ENCODE peak calls at places on chromosome 3, in four cellular contexts. One of them, this sample, is unnamed.
A peak's percentile ranks its signal among the peaks of the same experiment; 100 is the strongest.

GRCh38 chr3:111582114-111582461 is 13.1 kb downstream of the ZBED2 start:
- DNase-seq in suprapubic skin: no peak
- DNase-seq in transverse colon: no peak
- DNase-seq in esophagus muscularis mucosa: no peak
- DNase-seq in this sample: no peak

GRCh38 chr3:38331257-38332022 is 15.1 kb upstream of the XYLB start:
- DNase-seq in transverse colon: no peak
- DNase-seq in suprapubic skin: no peak
- DNase-seq in esophagus muscularis mucosa: peak; percentile 37
- DNase-seq in this sample: no peak

GRCh38 chr3:32778389-32778788 is 39.4 kb upstream of the TRIM71 start:
- DNase-seq in esophagus muscularis mucosa: no peak
- DNase-seq in suprapubic skin: no peak
- DNase-seq in transverse colon: no peak
- DNase-seq in this sample: peak; percentile 26

GRCh38 chr3:33538678-33539339 is 98.6 kb upstream of the UBP1 start:
- DNase-seq in esophagus muscularis mucosa: no peak
- DNase-seq in suprapubic skin: no peak
- DNase-seq in transverse colon: no peak
- DNase-seq in this sample: no peak

GRCh38 chr3:133532951-133533350 is 40.5 kb upstream of the CDV3 start:
- DNase-seq in transverse colon: no peak
- DNase-seq in suprapubic skin: no peak
- DNase-seq in esophagus muscularis mucosa: no peak
- DNase-seq in this sample: no peak

GRCh38 chr3:148136816-148137215 is 560.9 kb upstream of the AGTR1 start:
- DNase-seq in suprapubic skin: no peak
- DNase-seq in transverse colon: no peak
- DNase-seq in esophagus muscularis mucosa: no peak
- DNase-seq in this sample: no peak

GRCh38 chr3:45646051-45646585 is 43.1 kb upstream of the SACM1L start:
- DNase-seq in suprapubic skin: no peak
- DNase-seq in transverse colon: peak; percentile 43
- DNase-seq in esophagus muscularis mucosa: no peak
- DNase-seq in this sample: no peak

GRCh38 chr3:168080022-168080421 is 15.7 kb downstream of the GOLIM4 start:
- DNase-seq in esophagus muscularis mucosa: no peak
- DNase-seq in transverse colon: no peak
- DNase-seq in suprapubic skin: no peak
- DNase-seq in this sample: no peak

GRCh38 chr3:116770815-116771450 is 61.4 kb downstream of the TUSC7 start:
- DNase-seq in suprapubic skin: no peak
- DNase-seq in transverse colon: peak; percentile 66
- DNase-seq in esophagus muscularis mucosa: no peak
- DNase-seq in this sample: peak; percentile 78

GRCh38 chr3:117080899-117081298 is 371.3 kb downstream of the TUSC7 start:
- DNase-seq in esophagus muscularis mucosa: no peak
- DNase-seq in suprapubic skin: no peak
- DNase-seq in transverse colon: no peak
- DNase-seq in this sample: no peak

GRCh38 chr3:25420168-25420567 is 7.9 kb upstream of the RARB start:
- DNase-seq in suprapubic skin: no peak
- DNase-seq in esophagus muscularis mucosa: no peak
- DNase-seq in transverse colon: no peak
- DNase-seq in this sample: no peak

GRCh38 chr3:110344897-110345767 is 726.5 kb upstream of the NECTIN3 start:
- DNase-seq in transverse colon: no peak
- DNase-seq in esophagus muscularis mucosa: no peak
- DNase-seq in suprapubic skin: no peak
- DNase-seq in this sample: no peak

GRCh38 chr3:193021506-193022010 is 103.9 kb upstream of the MB21D2 start:
- DNase-seq in esophagus muscularis mucosa: no peak
- DNase-seq in suprapubic skin: no peak
- DNase-seq in transverse colon: no peak
- DNase-seq in this sample: no peak

GRCh38 chr3:156553705-156554356 is 1.1 kb downstream of the SSR3 start:
- DNase-seq in transverse colon: no peak
- DNase-seq in suprapubic skin: no peak
- DNase-seq in esophagus muscularis mucosa: no peak
- DNase-seq in this sample: no peak

GRCh38 chr3:161070980-161071663 is 34.0 kb downstream of the B3GALNT1 start:
- DNase-seq in transverse colon: no peak
- DNase-seq in esophagus muscularis mucosa: no peak
- DNase-seq in suprapubic skin: no peak
- DNase-seq in this sample: no peak

GRCh38 chr3:36227982-36228381 is 152.3 kb upstream of the STAC start:
- DNase-seq in suprapubic skin: no peak
- DNase-seq in transverse colon: no peak
- DNase-seq in esophagus muscularis mucosa: no peak
- DNase-seq in this sample: no peak

GRCh38 chr3:39205131-39205530 is 12.7 kb upstream of the XIRP1 start:
- DNase-seq in suprapubic skin: no peak
- DNase-seq in transverse colon: no peak
- DNase-seq in esophagus muscularis mucosa: no peak
- DNase-seq in this sample: no peak

GRCh38 chr3:10442151-10442795 is 63.1 kb downstream of the ATP2B2 start:
- DNase-seq in esophagus muscularis mucosa: no peak
- DNase-seq in suprapubic skin: no peak
- DNase-seq in transverse colon: no peak
- DNase-seq in this sample: no peak

DNA sequence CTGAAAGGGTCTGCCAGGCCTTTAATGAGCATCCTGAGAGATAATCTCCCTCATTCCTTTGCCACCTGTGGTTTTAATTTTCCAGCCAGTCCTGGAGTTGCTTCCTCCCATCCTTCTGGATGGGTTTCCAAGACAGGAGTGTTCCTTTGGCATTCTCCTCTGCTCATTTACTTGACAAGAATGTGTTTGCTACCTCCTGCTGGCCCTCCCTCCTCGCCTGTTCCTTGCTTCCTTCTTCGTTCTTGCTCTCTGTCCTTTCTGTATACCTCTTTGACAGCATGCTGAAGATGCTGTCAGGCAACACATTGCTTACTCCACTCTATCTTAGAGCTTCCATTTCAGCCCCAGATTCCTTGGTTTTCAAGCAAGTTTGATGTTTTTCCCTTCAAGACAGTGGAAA is 46.0 kb downstream of the ERC2 start:
- DNase-seq in transverse colon: no peak
- DNase-seq in esophagus muscularis mucosa: no peak
- DNase-seq in suprapubic skin: no peak
- DNase-seq in this sample: no peak
- H3K27ac ChIP-seq in transverse colon: no peak overlapping the region
- H3K27ac ChIP-seq in esophagus muscularis mucosa: no peak overlapping the region
- H3K27ac ChIP-seq in suprapubic skin: no peak overlapping the region
- H3K27ac ChIP-seq in this sample: no peak overlapping the region

GRCh38 chr3:16423947-16424673 is 89.4 kb downstream of the RFTN1 start:
- DNase-seq in esophagus muscularis mucosa: no peak
- DNase-seq in suprapubic skin: no peak
- DNase-seq in transverse colon: no peak
- DNase-seq in this sample: no peak

GRCh38 chr3:16425398-16426057 is 88.0 kb downstream of the RFTN1 start:
- DNase-seq in esophagus muscularis mucosa: no peak
- DNase-seq in suprapubic skin: no peak
- DNase-seq in transverse colon: no peak
- DNase-seq in this sample: no peak

GRCh38 chr3:16426665-16427064 is 86.8 kb downstream of the RFTN1 start:
- DNase-seq in transverse colon: no peak
- DNase-seq in esophagus muscularis mucosa: no peak
- DNase-seq in suprapubic skin: no peak
- DNase-seq in this sample: no peak

GRCh38 chr3:16429086-16429485 is 84.4 kb downstream of the RFTN1 start:
- DNase-seq in transverse colon: no peak
- DNase-seq in suprapubic skin: no peak
- DNase-seq in esophagus muscularis mucosa: no peak
- DNase-seq in this sample: no peak

GRCh38 chr3:16427309-16427965 is 86.1 kb downstream of the RFTN1 start:
- DNase-seq in esophagus muscularis mucosa: no peak
- DNase-seq in transverse colon: peak; percentile 14
- DNase-seq in suprapubic skin: no peak
- DNase-seq in this sample: peak; percentile 79
- TF ChIP-seq POLR2AphosphoS5 in esophagus muscularis mucosa: peak; percentile 48
- TF ChIP-seq POLR2AphosphoS5 in transverse colon: peak; percentile 82
- TF ChIP-seq POLR2AphosphoS5 in suprapubic skin: peak; percentile 71
- TF ChIP-seq POLR2AphosphoS5 in this sample: peak; percentile 66

GRCh38 chr3:107429330-107430181 is 52.3 kb downstream of the CCDC54 start:
- DNase-seq in suprapubic skin: peak; percentile 81
- DNase-seq in esophagus muscularis mucosa: no peak
- DNase-seq in transverse colon: peak; percentile 75
- DNase-seq in this sample: peak; percentile 92

GRCh38 chr3:107430214-107431047 is 53.2 kb downstream of the CCDC54 start:
- DNase-seq in suprapubic skin: no peak
- DNase-seq in esophagus muscularis mucosa: no peak
- DNase-seq in transverse colon: peak; percentile 14
- DNase-seq in this sample: no peak

GRCh38 chr3:107426223-107426622 is 49.0 kb downstream of the CCDC54 start:
- DNase-seq in suprapubic skin: no peak
- DNase-seq in transverse colon: no peak
- DNase-seq in esophagus muscularis mucosa: no peak
- DNase-seq in this sample: no peak

GRCh38 chr3:107431048-107431297 is 53.7 kb downstream of the CCDC54 start:
- DNase-seq in esophagus muscularis mucosa: no peak
- DNase-seq in suprapubic skin: no peak
- DNase-seq in transverse colon: peak; percentile 45
- DNase-seq in this sample: peak; percentile 70

DNA sequence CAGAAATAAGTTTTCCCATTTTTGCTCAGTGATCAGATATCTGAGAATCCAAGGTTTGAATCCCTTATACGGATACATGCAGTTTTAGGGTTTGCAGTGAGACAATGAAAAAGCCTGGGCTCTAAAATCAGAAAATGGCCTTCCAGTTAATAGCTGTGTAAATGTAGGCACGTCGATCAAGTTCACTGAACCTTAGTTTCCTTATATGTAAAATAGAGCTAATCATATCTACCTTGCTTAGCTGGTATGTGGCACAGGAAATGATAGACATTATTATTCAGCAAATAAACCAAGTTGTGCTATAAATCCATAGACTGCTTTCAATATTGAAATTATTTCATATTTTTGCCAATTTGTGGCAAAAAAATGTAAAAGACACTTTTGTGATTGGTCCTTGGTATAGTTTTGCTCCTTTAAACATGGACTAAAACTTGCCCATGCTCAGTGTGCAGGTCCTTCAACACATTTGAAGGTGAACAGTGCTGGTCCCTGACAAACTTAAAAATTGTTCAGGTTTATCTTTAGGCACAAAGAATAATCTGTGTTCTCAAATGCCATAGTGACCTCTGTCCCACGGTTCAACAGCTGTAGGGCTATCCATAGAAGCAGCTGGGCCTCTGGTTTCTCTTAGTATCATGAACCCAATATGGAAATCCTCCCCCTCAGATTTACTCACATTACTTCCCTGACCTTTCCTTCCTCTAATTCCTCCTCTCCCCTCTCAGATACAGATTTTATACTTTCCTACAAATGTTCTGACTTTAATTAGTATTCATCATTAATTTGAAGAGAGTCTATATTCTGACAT is 51.0 kb downstream of the CCDC54 start:
- DNase-seq in transverse colon: no peak
- DNase-seq in suprapubic skin: no peak
- DNase-seq in esophagus muscularis mucosa: no peak
- DNase-seq in this sample: no peak
- H3K27ac ChIP-seq in transverse colon: no peak overlapping the region
- H3K27ac ChIP-seq in suprapubic skin: no peak overlapping the region
- H3K27ac ChIP-seq in esophagus muscularis mucosa: no peak overlapping the region
- H3K27ac ChIP-seq in this sample: no peak overlapping the region

GRCh38 chr3:15861163-15861562 is 63.4 kb upstream of the ANKRD28 start:
- DNase-seq in suprapubic skin: no peak
- DNase-seq in esophagus muscularis mucosa: no peak
- DNase-seq in transverse colon: no peak
- DNase-seq in this sample: no peak

GRCh38 chr3:15859507-15860013 is 61.8 kb upstream of the ANKRD28 start:
- DNase-seq in esophagus muscularis mucosa: no peak
- DNase-seq in suprapubic skin: peak; percentile 84
- DNase-seq in transverse colon: peak; percentile 86
- DNase-seq in this sample: peak; percentile 87

GRCh38 chr3:15858547-15859506 is 61.0 kb upstream of the ANKRD28 start:
- DNase-seq in transverse colon: peak; percentile 80
- DNase-seq in esophagus muscularis mucosa: no peak
- DNase-seq in suprapubic skin: peak; percentile 67
- DNase-seq in this sample: no peak

GRCh38 chr3:15860014-15860934 is 62.5 kb upstream of the ANKRD28 start:
- DNase-seq in esophagus muscularis mucosa: no peak
- DNase-seq in transverse colon: peak; percentile 46
- DNase-seq in suprapubic skin: peak; percentile 76
- DNase-seq in this sample: peak; percentile 75
- TF ChIP-seq POLR2AphosphoS5 in esophagus muscularis mucosa: no peak
- TF ChIP-seq POLR2AphosphoS5 in transverse colon: no peak
- TF ChIP-seq POLR2AphosphoS5 in suprapubic skin: no peak
- TF ChIP-seq POLR2AphosphoS5 in this sample: no peak

DNA sequence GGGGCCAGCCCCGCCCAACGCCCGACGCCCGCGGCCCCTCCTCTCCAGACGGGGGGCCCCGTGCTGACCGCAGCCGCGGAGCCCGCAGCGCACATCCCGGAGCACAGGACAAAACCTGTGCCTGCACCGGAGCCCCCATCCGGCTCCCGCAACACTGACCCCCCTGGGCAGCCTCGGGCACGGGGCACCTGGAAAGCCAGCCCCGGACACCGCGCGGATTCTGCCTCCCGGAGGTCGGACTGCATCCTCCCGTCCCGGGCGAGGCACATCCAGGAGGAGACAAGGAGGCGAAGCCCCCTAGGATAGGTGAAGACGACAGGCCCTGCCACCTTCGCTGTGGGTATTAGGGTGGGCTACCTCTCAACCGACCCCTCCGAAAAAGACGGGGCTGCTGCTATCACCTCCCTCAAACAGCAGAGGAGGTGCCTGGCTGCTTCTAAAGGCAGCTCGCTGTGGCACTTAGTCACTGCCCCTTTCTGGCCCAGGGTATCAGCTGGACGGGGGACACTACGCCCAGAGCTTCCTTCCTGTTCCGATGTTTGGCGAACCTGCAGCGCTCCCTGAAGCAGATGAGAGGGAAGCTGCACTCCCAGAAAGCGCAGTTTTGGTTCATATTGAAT is 10.6 kb downstream of the XXYLT1 start:
- DNase-seq in transverse colon: peak; percentile 52
- DNase-seq in esophagus muscularis mucosa: peak; percentile 90
- DNase-seq in suprapubic skin: no peak
- DNase-seq in this sample: no peak
- H3K27ac ChIP-seq in transverse colon: peak overlapping the region; percentile 88
- H3K27ac ChIP-seq in esophagus muscularis mucosa: peak overlapping the region; percentile 96
- H3K27ac ChIP-seq in suprapubic skin: peak overlapping the region; percentile 89
- H3K27ac ChIP-seq in this sample: peak overlapping the region; percentile 94

GRCh38 chr3:74129056-74129455 is 485.4 kb downstream of the CNTN3 start:
- DNase-seq in transverse colon: no peak
- DNase-seq in esophagus muscularis mucosa: no peak
- DNase-seq in suprapubic skin: no peak
- DNase-seq in this sample: no peak
- TF ChIP-seq POLR2AphosphoS5 in transverse colon: no peak
- TF ChIP-seq POLR2AphosphoS5 in esophagus muscularis mucosa: no peak
- TF ChIP-seq POLR2AphosphoS5 in suprapubic skin: no peak
- TF ChIP-seq POLR2AphosphoS5 in this sample: no peak

This sample was measured in sigmoid colon.